ENCODE peak calls at places on chromosomes 3 and 15, in four cellular contexts. P is lower lobe of right lung, C is DMS153, B is aorta. H is an unnamed sample.

GRCh38 chr15:39193611-39194010 is 387.3 kb upstream of the THBS1 start:
- DNase-seq in B (no peak), C (no peak), P (no peak), H (no peak)

GRCh38 chr3:40624189-40624754 is 99.5 kb downstream of the ZNF621 start:
- DNase-seq in B (no peak), C (no peak), P (no peak), H (no peak)

GRCh38 chr3:155753038-155753647 is 8.3 kb upstream of the PLCH1 start:
- DNase-seq in C (peak; percentile 6), P (no peak), B (no peak), H (no peak)

GRCh38 chr3:156772588-156773206 is 53.5 kb upstream of the LEKR1 start:
- DNase-seq in B (no peak), P (no peak), C (no peak), H (no peak)

GRCh38 chr3:16824085-16824696 is 60.6 kb upstream of the PLCL2 start:
- DNase-seq in B (no peak), P (no peak), C (no peak), H (no peak)

GRCh38 chr3:190001426-190001825 is 119.3 kb downstream of the P3H2 start:
- DNase-seq in P (no peak), C (no peak), B (no peak), H (peak; percentile 76)

GRCh38 chr3:18946524-18946923 is 201.8 kb upstream of the KCNH8 start:
- DNase-seq in P (no peak), C (no peak), B (no peak), H (no peak)

GRCh38 chr3:129840707-129841360 is 52.7 kb downstream of the TMCC1 start:
- DNase-seq in P (no peak), B (no peak), C (no peak), H (no peak)

GRCh38 chr3:89303721-89304120 is 196.3 kb downstream of the EPHA3 start:
- DNase-seq in P (no peak), C (no peak), B (no peak), H (peak; percentile 47)

GRCh38 chr3:129023909-129024308 is 22.8 kb downstream of the EFCC1 start:
- DNase-seq in C (no peak), B (no peak), P (no peak), H (no peak)

GRCh38 chr3:65130782-65131181 is 443.0 kb upstream of the ADAMTS9 start:
- DNase-seq in C (no peak), P (no peak), B (no peak), H (no peak)

GRCh38 chr3:192879346-192880031 is 38.2 kb downstream of the MB21D2 start:
- DNase-seq in C (no peak), B (no peak), P (no peak), H (peak; percentile 80)

GRCh38 chr3:13218541-13218908 is 145.3 kb upstream of the IQSEC1 start:
- DNase-seq in C (no peak), B (no peak), P (no peak), H (no peak)

GRCh38 chr15:72037321-72037720 is 80.6 kb downstream of the MYO9A start:
- DNase-seq in P (no peak), B (no peak), C (no peak), H (no peak)

GRCh38 chr15:45185069-45185779 is 2.5 kb downstream of the SHF start:
- DNase-seq in B (no peak), C (no peak), P (no peak), H (no peak)

GRCh38 chr3:150077581-150078247 is 107.0 kb upstream of the PFN2 start:
- DNase-seq in B (no peak), C (no peak), P (no peak), H (no peak)

GRCh38 chr15:74977599-74977998 is 17.8 kb upstream of the SCAMP5 start:
- DNase-seq in B (no peak), P (no peak), C (no peak), H (no peak)

H was measured in skeletal muscle cell.